ENCODE peak calls at places on chromosomes 6 and 20, in four cellular contexts. T, Y, E and R are unnamed samples.

GRCh38 chr6:81944661-81945060 is 192.2 kb upstream of the TENT5A start:
- DNase-seq in Y (no peak), E (no peak), T (no peak), R (no peak)

GRCh38 chr20:25692499-25692898 is 4.2 kb downstream of the ZNF337 start:
- DNase-seq in Y (no peak), T (no peak), E (no peak), R (no peak)

GRCh38 chr6:135030056-135030473 is 24.6 kb downstream of the HBS1L start:
- DNase-seq in T (no peak), Y (no peak), E (no peak), R (no peak)

GRCh38 chr20:21100590-21101452 is 5.3 kb downstream of the LINC00237 start:
- DNase-seq in T (no peak), Y (no peak), E (no peak), R (no peak)

GRCh38 chr6:122580731-122581130 is 29.5 kb upstream of the PKIB start:
- DNase-seq in Y (no peak), E (no peak), T (no peak), R (no peak)

GRCh38 chr6:40353197-40353966 is 233.8 kb downstream of the LRFN2 start:
- DNase-seq in Y (no peak), E (peak), T (no peak), R (no peak)

GRCh38 chr6:47634210-47635047 is 64.0 kb upstream of the ADGRF4 start:
- DNase-seq in Y (no peak), E (no peak), T (no peak), R (no peak)

GRCh38 chr6:110645685-110646418 is 169.4 kb downstream of the CDK19 start:
- DNase-seq in Y (no peak), E (no peak), T (no peak), R (no peak)

GRCh38 chr6:25768566-25768965 is 14.0 kb downstream of the SLC17A4 start:
- DNase-seq in T (no peak), E (no peak), Y (no peak), R (no peak)

GRCh38 chr20:3164763-3165410 is 5.2 kb upstream of the FASTKD5 start:
- DNase-seq in Y (no peak), T (no peak), E (no peak), R (no peak)

GRCh38 chr6:72861935-72862432 is 240.1 kb downstream of the KCNQ5 start:
- DNase-seq in Y (no peak), T (peak), E (no peak), R (peak)

GRCh38 chr6:13384506-13384905 is 56.2 kb upstream of the TBC1D7 start:
- DNase-seq in T (no peak), Y (no peak), E (no peak), R (no peak)

GRCh38 chr6:158519354-158519753 is 40.5 kb upstream of the TMEM181 start:
- DNase-seq in Y (no peak), T (no peak), E (no peak), R (no peak)

GRCh38 chr6:168201383-168201782 is 118.2 kb downstream of the DACT2 start:
- DNase-seq in T (no peak), E (no peak), Y (peak), R (no peak)

GRCh38 chr6:170210651-170211403 is 80.1 kb downstream of the DLL1 start:
- DNase-seq in T (no peak), Y (no peak), E (peak), R (no peak)

GRCh38 chr6:13931797-13932402 is 7.1 kb downstream of the RNF182 start:
- DNase-seq in E (no peak), Y (no peak), T (no peak), R (no peak)

GRCh38 chr20:17663486-17663885 is 18.6 kb downstream of the RRBP1 start:
- DNase-seq in E (no peak), T (no peak), Y (no peak), R (no peak)

GRCh38 chr6:36559394-36559793 is 12.1 kb upstream of the STK38 start:
- DNase-seq in Y (no peak), E (no peak), T (no peak), R (no peak)

GRCh38 chr20:42041000-42041565 is 422.9 kb upstream of the CHD6 start:
- DNase-seq in E (no peak), Y (no peak), T (no peak), R (no peak)

GRCh38 chr6:125183391-125183790 is 29.8 kb downstream of the TPD52L1 start:
- DNase-seq in T (no peak), E (no peak), Y (no peak), R (no peak)

GRCh38 chr6:22880686-22881433 is 311.5 kb downstream of the HDGFL1 start:
- DNase-seq in T (no peak), E (no peak), Y (peak), R (peak)

GRCh38 chr6:139839506-139840156 is 465.2 kb upstream of the CITED2 start:
- DNase-seq in T (peak), E (peak), Y (no peak), R (no peak)

GRCh38 chr6:40937491-40937890 is 101.5 kb downstream of the UNC5CL start:
- DNase-seq in Y (no peak), T (no peak), E (no peak), R (no peak)

GRCh38 chr20:23061713-23062561 is 12.5 kb upstream of the THBD start:
- DNase-seq in Y (peak), E (no peak), T (peak), R (no peak)

GRCh38 chr20:58571341-58571941 is 56.2 kb upstream of the APCDD1L start:
- DNase-seq in E (no peak), Y (no peak), T (no peak), R (no peak)

GRCh38 chr6:1608976-1609661 is 596 bp upstream of the FOXC1 start:
- DNase-seq in Y (no peak), T (no peak), E (no peak), R (no peak)

GRCh38 chr6:79947191-79948173 is at the start of gene ELOVL4:
- DNase-seq in T (no peak), E (no peak), Y (peak), R (peak)

GRCh38 chr20:62355527-62356142 is 11.5 kb downstream of the LAMA5 start:
- DNase-seq in T (no peak), Y (peak), E (no peak), R (no peak)

GRCh38 chr20:824490-824889 is 9.0 kb upstream of the FAM110A start:
- DNase-seq in T (no peak), E (no peak), Y (no peak), R (no peak)

GRCh38 chr6:117344444-117345291 is 79.3 kb downstream of the VGLL2 start:
- DNase-seq in T (no peak), Y (no peak), E (no peak), R (no peak)

GRCh38 chr20:19335341-19335740 is 122.9 kb downstream of the SLC24A3 start:
- DNase-seq in E (no peak), T (no peak), Y (no peak), R (no peak)

GRCh38 chr6:113644861-113645575 is 212.1 kb upstream of the MARCKS start:
- DNase-seq in E (no peak), T (no peak), Y (no peak), R (peak)

GRCh38 chr6:131029661-131030297 is 33.3 kb downstream of the EPB41L2 start:
- DNase-seq in T (no peak), Y (no peak), E (no peak), R (no peak)

GRCh38 chr6:131023834-131024504 is 39.1 kb downstream of the EPB41L2 start:
- DNase-seq in T (no peak), Y (peak), E (no peak), R (no peak)

GRCh38 chr6:131022691-131023090 is 40.4 kb downstream of the EPB41L2 start:
- DNase-seq in T (no peak), Y (no peak), E (no peak), R (no peak)

GRCh38 chr6:131024565-131024964 is 38.5 kb downstream of the EPB41L2 start:
- DNase-seq in E (no peak), T (no peak), Y (no peak), R (no peak)

GRCh38 chr6:131027326-131027725 is 35.7 kb downstream of the EPB41L2 start:
- DNase-seq in E (no peak), Y (no peak), T (no peak), R (no peak)
- TF ChIP-seq CTCF in E (no peak), Y (no peak), T (no peak), R (no peak)

GRCh38 chr6:89068695-89069094 is 11.9 kb upstream of the PNRC1 start:
- DNase-seq in T (no peak), Y (no peak), E (no peak), R (no peak)

GRCh38 chr6:89069536-89070163 is 10.9 kb upstream of the PNRC1 start:
- DNase-seq in T (no peak), E (no peak), Y (no peak), R (no peak)

GRCh38 chr6:89066929-89067646 is 13.5 kb upstream of the PNRC1 start:
- DNase-seq in E (no peak), Y (no peak), T (no peak), R (no peak)

GRCh38 chr6:89071036-89071435 is 9.5 kb upstream of the PNRC1 start:
- DNase-seq in Y (no peak), T (no peak), E (no peak), R (no peak)

DNA sequence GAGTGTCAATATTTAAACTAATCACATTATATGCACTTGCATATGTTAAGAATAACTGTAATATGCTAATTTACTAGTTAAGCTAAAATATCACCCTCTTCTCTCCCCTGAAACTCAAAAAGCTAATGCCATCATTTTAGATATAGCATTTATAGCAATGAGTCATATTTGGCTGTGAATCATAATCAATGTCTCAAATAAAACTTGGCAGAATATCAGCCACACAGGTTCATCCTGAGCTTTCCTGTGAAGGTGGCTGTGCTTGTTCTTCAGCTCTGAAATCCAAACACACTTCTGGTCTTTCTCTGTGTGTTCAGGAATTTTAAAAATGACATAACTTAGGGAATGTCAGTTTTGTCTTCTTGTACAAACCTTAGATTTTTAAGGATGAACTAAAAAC is 12.8 kb upstream of the PNRC1 start:
- DNase-seq in T (no peak), E (no peak), Y (no peak), R (no peak)
- TF ChIP-seq CTCF in T (no peak), E (no peak), Y (no peak), R (no peak)

GRCh38 chr6:16764188-16764950 is 3.1 kb upstream of the ATXN1 start:
- DNase-seq in Y (peak), T (no peak), E (no peak), R (no peak)
- TF ChIP-seq CTCF in Y (peak), T (no peak), E (no peak), R (peak)

GRCh38 chr6:100268326-100268725 is 196.4 kb downstream of the SIM1 start:
- DNase-seq in T (no peak), Y (no peak), E (no peak), R (no peak)
- TF ChIP-seq CTCF in T (no peak), Y (no peak), E (no peak), R (no peak)

GRCh38 chr6:34143884-34144580 is 1.9 kb downstream of the GRM4 start:
- DNase-seq in T (no peak), E (no peak), Y (peak), R (no peak)
- TF ChIP-seq CTCF in T (no peak), E (no peak), Y (peak), R (no peak)

DNA sequence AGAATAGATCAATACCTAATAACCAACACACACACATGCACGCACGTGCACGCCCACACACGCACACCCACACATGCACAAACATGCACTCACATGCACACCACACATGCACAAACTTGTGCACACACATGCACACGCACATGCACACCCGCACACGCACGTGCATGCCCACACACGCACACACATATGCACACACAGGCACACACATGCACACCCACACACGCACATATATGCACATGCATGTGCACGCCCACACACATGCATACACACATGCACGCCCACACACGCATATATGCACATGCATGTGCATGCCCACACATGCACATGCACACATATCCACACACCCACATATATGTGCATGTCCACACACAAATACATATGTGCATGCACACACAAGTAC is 26.2 kb upstream of the CHRNA4 start:
- DNase-seq in E (no peak), Y (no peak), T (no peak), R (no peak)
- TF ChIP-seq CTCF in E (no peak), Y (no peak), T (no peak), R (no peak)